ENCODE peak calls at places on chromosomes 3 and 15, in five cellular contexts. U, O, P, S and M are unnamed samples.

GRCh38 chr3:10570196-10570946 is 65.0 kb upstream of the ATP2B2 start:
- DNase-seq in O (no peak), U (no peak), S (peak), P (no peak), M (peak)

GRCh38 chr3:189172668-189173419 is 1.1 kb downstream of the TPRG1 start:
- DNase-seq in U (no peak), O (no peak), P (no peak), S (no peak), M (no peak)

GRCh38 chr15:96789999-96790398 is 459.5 kb downstream of the NR2F2 start:
- DNase-seq in U (no peak), P (no peak), S (no peak), O (no peak), M (no peak)

GRCh38 chr15:76336254-76337046 is at the start of gene ISL2:
- DNase-seq in O (peak), P (peak), S (peak), U (no peak), M (peak)

GRCh38 chr15:87167055-87167454 is 1087.4 kb downstream of the AGBL1 start:
- DNase-seq in U (no peak), O (no peak), S (no peak), P (no peak), M (no peak)

GRCh38 chr3:22886394-22886793 is 316.7 kb upstream of the UBE2E2 start:
- DNase-seq in S (no peak), P (peak), O (no peak), U (no peak), M (peak)

GRCh38 chr3:132382267-132382666 is 35.0 kb upstream of the DNAJC13 start:
- DNase-seq in U (no peak), S (no peak), O (no peak), P (no peak), M (no peak)

GRCh38 chr3:85710490-85710889 is 751.7 kb downstream of the CADM2 start:
- DNase-seq in S (no peak), P (peak), O (no peak), U (no peak), M (no peak)

GRCh38 chr3:52339612-52340011 is 23.5 kb downstream of the DNAH1 start:
- DNase-seq in U (peak), O (peak), P (peak), S (peak), M (peak)

GRCh38 chr15:45402955-45403892 is 24.9 kb upstream of the GATM start:
- DNase-seq in P (peak), O (no peak), U (no peak), S (peak), M (no peak)

GRCh38 chr3:105773291-105773690 is 95.5 kb downstream of the CBLB start:
- DNase-seq in S (no peak), U (no peak), O (no peak), P (no peak), M (no peak)